ENCODE peak calls at places on chromosomes 5 and 9, in five cellular contexts. U, N, V, O and P are unnamed samples.

GRCh38 chr5:1299961-1300360 is 5.1 kb upstream of the TERT start:
- DNase-seq in U (no peak), N (no peak), V (no peak), O (no peak), P (no peak)

GRCh38 chr5:14593326-14594036 is 11.9 kb downstream of the OTULINL start:
- DNase-seq in U (no peak), N (no peak), V (no peak), O (no peak), P (no peak)

GRCh38 chr9:124164800-124165199 is 92.9 kb upstream of the NEK6 start:
- DNase-seq in U (peak; percentile 44), N (no peak), V (no peak), O (no peak), P (no peak)

GRCh38 chr5:76431336-76431735 is 28.3 kb downstream of the IQGAP2 start:
- DNase-seq in U (no peak), N (no peak), V (no peak), O (no peak), P (no peak)

GRCh38 chr5:102902647-102903046 is 147.5 kb downstream of the PAM start:
- DNase-seq in U (no peak), N (no peak), V (no peak), O (no peak), P (peak; percentile 46)

GRCh38 chr9:68443560-68443959 is 87.1 kb downstream of the PGM5 start:
- DNase-seq in U (no peak), N (no peak), V (no peak), O (no peak), P (no peak)

GRCh38 chr5:117455236-117456233 is 880.9 kb upstream of the SEMA6A start:
- DNase-seq in U (no peak), N (peak; percentile 30), V (no peak), O (peak; percentile 30), P (no peak)

GRCh38 chr9:13267743-13268142 is 11.7 kb downstream of the MPDZ start:
- DNase-seq in U (no peak), N (no peak), V (no peak), O (no peak), P (peak; percentile 86)

GRCh38 chr9:83403864-83404263 is 134.3 kb downstream of the FRMD3 start:
- DNase-seq in U (no peak), N (no peak), V (no peak), O (no peak), P (no peak)

GRCh38 chr5:671459-672328 is 21.5 kb downstream of the TPPP start:
- DNase-seq in U (peak; percentile 82), N (peak; percentile 78), V (peak; percentile 53), O (peak; percentile 49), P (peak; percentile 74)

GRCh38 chr9:93645921-93646639 is 69.7 kb downstream of the PHF2 start:
- DNase-seq in U (peak; percentile 12), N (no peak), V (no peak), O (no peak), P (no peak)

GRCh38 chr9:94920439-94920951 is 194.0 kb downstream of the AOPEP start:
- DNase-seq in U (peak; percentile 59), N (no peak), V (no peak), O (no peak), P (no peak)

GRCh38 chr5:133365738-133366137 is 246.6 kb downstream of the FSTL4 start:
- DNase-seq in U (no peak), N (no peak), V (no peak), O (no peak), P (no peak)

GRCh38 chr9:93123561-93124283 is 10.3 kb downstream of the NINJ1 start:
- DNase-seq in U (peak; percentile 20), N (no peak), V (no peak), O (no peak), P (no peak)

GRCh38 chr5:25393321-25393720 is 748.5 kb upstream of the CDH10 start:
- DNase-seq in U (no peak), N (no peak), V (no peak), O (no peak), P (no peak)

GRCh38 chr5:83025690-83026472 is 51.3 kb downstream of the TMEM167A start:
- DNase-seq in U (no peak), N (no peak), V (no peak), O (no peak), P (no peak)

GRCh38 chr9:133403766-133404439 is 13.9 kb downstream of the REXO4 start:
- DNase-seq in U (no peak), N (peak; percentile 74), V (peak; percentile 37), O (no peak), P (peak; percentile 51)

GRCh38 chr9:90658181-90658580 is 15.6 kb upstream of the DIRAS2 start:
- DNase-seq in U (no peak), N (no peak), V (no peak), O (no peak), P (no peak)

GRCh38 chr5:123035320-123035949 is 1.1 kb downstream of the PPIC start:
- DNase-seq in U (peak; percentile 58), N (peak; percentile 38), V (no peak), O (peak; percentile 88), P (peak; percentile 66)

GRCh38 chr9:110923601-110924000 is 114.7 kb downstream of the LPAR1 start:
- DNase-seq in U (no peak), N (no peak), V (no peak), O (no peak), P (no peak)

GRCh38 chr9:27548055-27548741 is 18.6 kb upstream of the MOB3B start:
- DNase-seq in U (no peak), N (no peak), V (no peak), O (peak; percentile 6), P (peak; percentile 43)

GRCh38 chr5:78162253-78162862 is 132.1 kb downstream of the AP3B1 start:
- DNase-seq in U (no peak), N (no peak), V (no peak), O (peak; percentile 18), P (peak; percentile 7)

GRCh38 chr5:91219141-91219802 is 163.8 kb downstream of the ARRDC3 start:
- DNase-seq in U (no peak), N (peak; percentile 48), V (no peak), O (no peak), P (peak; percentile 44)

GRCh38 chr5:154937186-154937717 is 759 bp downstream of the GEMIN5 start:
- DNase-seq in U (no peak), N (no peak), V (no peak), O (no peak), P (peak; percentile 1)

GRCh38 chr5:127970081-127970480 is 113.5 kb upstream of the SLC12A2 start:
- DNase-seq in U (no peak), N (no peak), V (no peak), O (no peak), P (peak; percentile 36)

GRCh38 chr5:167754501-167754941 is 536.9 kb upstream of the WWC1 start:
- DNase-seq in U (no peak), N (no peak), V (no peak), O (no peak), P (peak; percentile 12)

GRCh38 chr9:88313364-88314220 is 74.7 kb upstream of the SPIN1 start:
- DNase-seq in U (no peak), N (no peak), V (no peak), O (no peak), P (no peak)

DNA sequence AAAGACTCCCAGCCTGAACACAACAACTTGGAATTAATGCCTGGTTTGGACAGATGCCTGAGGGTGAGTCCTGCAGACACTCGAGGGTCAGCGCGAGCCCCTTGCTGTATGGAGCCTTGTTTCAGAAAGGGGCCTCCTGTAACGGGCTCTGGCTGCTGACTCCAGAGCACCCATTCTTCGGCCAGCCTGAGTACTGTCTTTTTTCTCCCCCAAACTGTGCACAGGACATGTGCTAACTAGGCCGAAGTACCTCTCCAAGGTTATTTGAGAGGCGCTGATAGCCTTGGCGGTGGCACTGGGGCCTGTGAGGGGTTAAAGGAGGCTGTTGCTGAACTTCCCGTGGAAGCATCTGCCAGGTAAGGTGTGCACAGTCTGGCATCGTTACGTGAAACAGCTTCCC is 113.4 kb downstream of the MVB12B start:
- DNase-seq in U (no peak), N (no peak), V (no peak), O (no peak), P (no peak)
- H3K27ac ChIP-seq in U (no peak overlapping the region), N (no peak overlapping the region), V (no peak overlapping the region), O (no peak overlapping the region), P (no peak overlapping the region)

GRCh38 chr5:173911623-173912022 is 23.5 kb downstream of the CPEB4 start:
- DNase-seq in U (no peak), N (no peak), V (no peak), O (peak; percentile 5), P (no peak)
- H3K4me3 ChIP-seq in U (no peak overlapping the region), N (no peak overlapping the region), V (no peak overlapping the region), O (no peak overlapping the region), P (no peak overlapping the region)

DNA sequence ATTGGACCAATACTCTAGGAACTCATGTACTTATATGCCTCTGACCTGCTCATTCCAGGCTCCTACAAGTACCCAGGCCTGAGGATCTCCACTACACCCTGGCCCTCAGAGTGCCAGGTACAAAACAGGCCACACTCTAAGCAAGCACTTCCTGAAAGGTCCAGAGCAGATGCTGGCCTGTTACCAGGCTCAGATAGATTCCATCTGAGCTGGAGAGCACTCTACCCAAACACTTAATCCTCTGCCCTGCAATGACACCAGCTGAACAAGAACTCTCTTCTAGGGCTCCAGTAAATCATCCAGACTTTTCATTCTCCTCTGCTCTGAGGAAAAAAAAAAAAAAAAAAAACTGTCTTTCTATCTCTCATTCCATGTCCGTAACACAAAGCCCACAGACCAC is 2.9 kb downstream of the P4HA2 start:
- DNase-seq in U (no peak), N (no peak), V (no peak), O (no peak), P (no peak)
- H3K4me1 ChIP-seq in U (peaks cover 41% of the 10 kb centered on the region), N (peaks cover 79% of the 10 kb centered on the region), V (peaks cover 14% of the 10 kb centered on the region), O (no peaks in the 10 kb centered on the region), P (peaks cover 20% of the 10 kb centered on the region)

DNA sequence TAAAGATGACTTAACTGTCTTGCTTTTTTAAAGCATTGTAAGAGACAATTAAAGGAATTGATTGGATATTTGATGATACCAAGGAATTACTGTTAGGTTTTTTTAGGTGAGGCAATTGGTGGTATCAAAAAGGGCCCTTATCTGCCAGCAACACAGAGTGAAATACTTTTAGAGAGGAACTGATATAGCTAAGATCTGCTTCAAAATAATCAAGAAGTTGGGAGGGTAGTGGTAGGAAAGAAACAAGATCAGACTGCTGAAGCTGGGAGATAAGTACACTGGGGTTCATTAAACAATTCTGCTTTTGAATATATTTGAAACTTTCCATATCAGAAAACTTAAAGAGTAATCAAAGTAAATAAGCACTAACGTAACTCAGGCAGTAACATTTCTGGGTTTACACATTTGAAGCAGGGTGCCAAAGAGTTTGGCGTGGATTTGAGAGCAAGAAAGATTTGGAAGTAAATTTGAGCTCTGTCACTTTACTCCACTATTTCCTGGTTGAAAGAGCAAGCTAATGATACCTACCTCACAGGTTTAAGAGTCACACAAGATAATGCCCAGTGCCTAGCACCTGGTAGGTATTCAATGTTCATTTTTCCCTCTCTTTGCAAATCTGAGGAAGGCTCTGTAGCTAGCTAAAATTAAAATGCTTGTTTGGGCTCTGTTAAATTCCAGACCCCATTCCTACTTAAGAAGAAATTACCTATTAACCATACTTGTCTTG is 6.9 kb downstream of the ERMP1 start:
- DNase-seq in U (no peak), N (no peak), V (no peak), O (no peak), P (no peak)
- H3K27ac ChIP-seq in U (no peak overlapping the region), N (no peak overlapping the region), V (no peak overlapping the region), O (no peak overlapping the region), P (no peak overlapping the region)